ENCODE peak calls at places on chromosomes 7 and 10, in eight cellular contexts. One of them, this sample, is unnamed.

GRCh38 chr10:43962346-43963191 is 313.9 kb upstream of the ZNF32 start:
- DNase-seq in foreskin keratinocyte: no peak
- DNase-seq in stimulated activated naive CD8-positive, alpha-beta T cell treated with anti-CD3 and anti-CD28 coated beads, Interleukin-15, Interleukin-2, amounts not matched to agents 100 U/mL and 50 U/mL, for 24 hours: no peak
- DNase-seq in T-helper 2 cell: no peak
- DNase-seq in NCI-H1092 treated with DMSO at 0.1 percent for 48 hours: no peak
- DNase-seq in lower leg skin: no peak
- DNase-seq in activated T-cell treated with anti-CD3 and anti-CD28 coated beads, Interleukin-2, amount 50 U/mL, for 4 hours: no peak
- DNase-seq in epithelial cell of proximal tubule: no peak
- DNase-seq in this sample: no peak

GRCh38 chr7:70615066-70615465 is 516.9 kb upstream of the GALNT17 start:
- DNase-seq in foreskin keratinocyte: no peak
- DNase-seq in stimulated activated naive CD8-positive, alpha-beta T cell treated with anti-CD3 and anti-CD28 coated beads, Interleukin-15, Interleukin-2, amounts not matched to agents 100 U/mL and 50 U/mL, for 24 hours: no peak
- DNase-seq in T-helper 2 cell: no peak
- DNase-seq in NCI-H1092 treated with DMSO at 0.1 percent for 48 hours: no peak
- DNase-seq in lower leg skin: no peak
- DNase-seq in activated T-cell treated with anti-CD3 and anti-CD28 coated beads, Interleukin-2, amount 50 U/mL, for 4 hours: no peak
- DNase-seq in epithelial cell of proximal tubule: no peak
- DNase-seq in this sample: no peak

GRCh38 chr10:132037676-132037975 is 28.1 kb upstream of the JAKMIP3 start:
- DNase-seq in foreskin keratinocyte: no peak
- DNase-seq in stimulated activated naive CD8-positive, alpha-beta T cell treated with anti-CD3 and anti-CD28 coated beads, Interleukin-15, Interleukin-2, amounts not matched to agents 100 U/mL and 50 U/mL, for 24 hours: no peak
- DNase-seq in T-helper 2 cell: no peak
- DNase-seq in NCI-H1092 treated with DMSO at 0.1 percent for 48 hours: no peak
- DNase-seq in lower leg skin: no peak
- DNase-seq in activated T-cell treated with anti-CD3 and anti-CD28 coated beads, Interleukin-2, amount 50 U/mL, for 4 hours: no peak
- DNase-seq in epithelial cell of proximal tubule: no peak
- DNase-seq in this sample: no peak

GRCh38 chr10:75399461-75400162 is 2.0 kb downstream of the ZNF503 start:
- DNase-seq in foreskin keratinocyte: peak
- DNase-seq in stimulated activated naive CD8-positive, alpha-beta T cell treated with anti-CD3 and anti-CD28 coated beads, Interleukin-15, Interleukin-2, amounts not matched to agents 100 U/mL and 50 U/mL, for 24 hours: peak
- DNase-seq in T-helper 2 cell: no peak
- DNase-seq in NCI-H1092 treated with DMSO at 0.1 percent for 48 hours: peak
- DNase-seq in lower leg skin: peak
- DNase-seq in activated T-cell treated with anti-CD3 and anti-CD28 coated beads, Interleukin-2, amount 50 U/mL, for 4 hours: peak
- DNase-seq in epithelial cell of proximal tubule: no peak
- DNase-seq in this sample: peak

GRCh38 chr7:100545636-100546128 is 6.7 kb downstream of the AGFG2 start:
- DNase-seq in foreskin keratinocyte: peak
- DNase-seq in stimulated activated naive CD8-positive, alpha-beta T cell treated with anti-CD3 and anti-CD28 coated beads, Interleukin-15, Interleukin-2, amounts not matched to agents 100 U/mL and 50 U/mL, for 24 hours: peak
- DNase-seq in T-helper 2 cell: no peak
- DNase-seq in NCI-H1092 treated with DMSO at 0.1 percent for 48 hours: peak
- DNase-seq in lower leg skin: no peak
- DNase-seq in activated T-cell treated with anti-CD3 and anti-CD28 coated beads, Interleukin-2, amount 50 U/mL, for 4 hours: peak
- DNase-seq in epithelial cell of proximal tubule: peak
- DNase-seq in this sample: no peak

GRCh38 chr7:105224884-105225651 is 163.7 kb downstream of the SRPK2 start:
- DNase-seq in foreskin keratinocyte: peak
- DNase-seq in stimulated activated naive CD8-positive, alpha-beta T cell treated with anti-CD3 and anti-CD28 coated beads, Interleukin-15, Interleukin-2, amounts not matched to agents 100 U/mL and 50 U/mL, for 24 hours: no peak
- DNase-seq in T-helper 2 cell: no peak
- DNase-seq in NCI-H1092 treated with DMSO at 0.1 percent for 48 hours: no peak
- DNase-seq in lower leg skin: no peak
- DNase-seq in activated T-cell treated with anti-CD3 and anti-CD28 coated beads, Interleukin-2, amount 50 U/mL, for 4 hours: no peak
- DNase-seq in epithelial cell of proximal tubule: peak
- DNase-seq in this sample: no peak

GRCh38 chr10:131732631-131733127 is 168.1 kb upstream of the PPP2R2D start:
- DNase-seq in foreskin keratinocyte: peak
- DNase-seq in stimulated activated naive CD8-positive, alpha-beta T cell treated with anti-CD3 and anti-CD28 coated beads, Interleukin-15, Interleukin-2, amounts not matched to agents 100 U/mL and 50 U/mL, for 24 hours: no peak
- DNase-seq in T-helper 2 cell: no peak
- DNase-seq in NCI-H1092 treated with DMSO at 0.1 percent for 48 hours: no peak
- DNase-seq in lower leg skin: no peak
- DNase-seq in activated T-cell treated with anti-CD3 and anti-CD28 coated beads, Interleukin-2, amount 50 U/mL, for 4 hours: no peak
- DNase-seq in epithelial cell of proximal tubule: no peak
- DNase-seq in this sample: no peak

GRCh38 chr7:102061981-102062390 is 224.7 kb upstream of the SH2B2 start:
- DNase-seq in foreskin keratinocyte: no peak
- DNase-seq in stimulated activated naive CD8-positive, alpha-beta T cell treated with anti-CD3 and anti-CD28 coated beads, Interleukin-15, Interleukin-2, amounts not matched to agents 100 U/mL and 50 U/mL, for 24 hours: peak
- DNase-seq in T-helper 2 cell: no peak
- DNase-seq in NCI-H1092 treated with DMSO at 0.1 percent for 48 hours: no peak
- DNase-seq in lower leg skin: no peak
- DNase-seq in activated T-cell treated with anti-CD3 and anti-CD28 coated beads, Interleukin-2, amount 50 U/mL, for 4 hours: no peak
- DNase-seq in epithelial cell of proximal tubule: peak
- DNase-seq in this sample: no peak

GRCh38 chr7:15851201-15851600 is 164.7 kb upstream of the MEOX2 start:
- DNase-seq in foreskin keratinocyte: no peak
- DNase-seq in stimulated activated naive CD8-positive, alpha-beta T cell treated with anti-CD3 and anti-CD28 coated beads, Interleukin-15, Interleukin-2, amounts not matched to agents 100 U/mL and 50 U/mL, for 24 hours: no peak
- DNase-seq in T-helper 2 cell: no peak
- DNase-seq in NCI-H1092 treated with DMSO at 0.1 percent for 48 hours: no peak
- DNase-seq in lower leg skin: no peak
- DNase-seq in activated T-cell treated with anti-CD3 and anti-CD28 coated beads, Interleukin-2, amount 50 U/mL, for 4 hours: no peak
- DNase-seq in epithelial cell of proximal tubule: no peak
- DNase-seq in this sample: no peak

GRCh38 chr7:29968683-29969457 is 20.7 kb downstream of the SCRN1 start:
- DNase-seq in foreskin keratinocyte: peak
- DNase-seq in stimulated activated naive CD8-positive, alpha-beta T cell treated with anti-CD3 and anti-CD28 coated beads, Interleukin-15, Interleukin-2, amounts not matched to agents 100 U/mL and 50 U/mL, for 24 hours: no peak
- DNase-seq in T-helper 2 cell: no peak
- DNase-seq in NCI-H1092 treated with DMSO at 0.1 percent for 48 hours: no peak
- DNase-seq in lower leg skin: no peak
- DNase-seq in activated T-cell treated with anti-CD3 and anti-CD28 coated beads, Interleukin-2, amount 50 U/mL, for 4 hours: no peak
- DNase-seq in epithelial cell of proximal tubule: no peak
- DNase-seq in this sample: no peak